ENCODE peak calls at places on chromosomes 2 and 18, in nine cellular contexts. R, V, F, W, L, T, N, B and I are unnamed samples.

GRCh38 chr2:216170362-216170761 is 61.2 kb downstream of the XRCC5 start:
- DNase-seq in R (no peak), V (no peak), F (no peak), W (no peak), L (no peak), T (no peak), N (no peak), B (no peak), I (no peak)

GRCh38 chr2:208698114-208698513 is 291.5 kb downstream of the PTH2R start:
- DNase-seq in R (no peak), V (no peak), F (no peak), W (no peak), L (no peak), T (no peak), N (no peak), B (no peak), I (no peak)

GRCh38 chr2:27931361-27931937 is 40.9 kb downstream of the BABAM2 start:
- DNase-seq in R (no peak), V (no peak), F (no peak), W (no peak), L (no peak), T (no peak), N (no peak), B (no peak), I (no peak)

GRCh38 chr18:45275367-45276113 is 339.7 kb upstream of the SLC14A2 start:
- DNase-seq in R (no peak), V (no peak), F (no peak), W (no peak), L (peak; percentile 45), T (peak; percentile 26), N (no peak), B (peak; percentile 44), I (no peak)

GRCh38 chr2:164782323-164782722 is 59.3 kb downstream of the COBLL1 start:
- DNase-seq in R (no peak), V (no peak), F (no peak), W (no peak), L (peak; percentile 8), T (peak; percentile 34), N (no peak), B (peak; percentile 89), I (no peak)

GRCh38 chr2:65370387-65371093 is 61.9 kb downstream of the SPRED2 start:
- DNase-seq in R (no peak), V (no peak), F (no peak), W (no peak), L (no peak), T (no peak), N (no peak), B (peak; percentile 46), I (no peak)

GRCh38 chr18:48430162-48430561 is 21.0 kb upstream of the ZBTB7C start:
- DNase-seq in R (no peak), V (no peak), F (no peak), W (no peak), L (no peak), T (no peak), N (no peak), B (no peak), I (no peak)

GRCh38 chr2:182999348-183000028 is 38.8 kb downstream of the NCKAP1 start:
- DNase-seq in R (no peak), V (no peak), F (no peak), W (no peak), L (no peak), T (no peak), N (no peak), B (no peak), I (no peak)

GRCh38 chr2:177147093-177147694 is 65.4 kb upstream of the HNRNPA3 start:
- DNase-seq in R (no peak), V (no peak), F (no peak), W (no peak), L (peak; percentile 58), T (peak; percentile 55), N (no peak), B (peak; percentile 67), I (no peak)

GRCh38 chr18:21404426-21404825 is 162.4 kb downstream of the GREB1L start:
- DNase-seq in R (no peak), V (no peak), F (no peak), W (no peak), L (no peak), T (no peak), N (no peak), B (no peak), I (no peak)

GRCh38 chr2:37573818-37574388 is 97.5 kb downstream of the CDC42EP3 start:
- DNase-seq in R (no peak), V (no peak), F (no peak), W (no peak), L (peak; percentile 54), T (peak; percentile 53), N (no peak), B (no peak), I (no peak)

DNA sequence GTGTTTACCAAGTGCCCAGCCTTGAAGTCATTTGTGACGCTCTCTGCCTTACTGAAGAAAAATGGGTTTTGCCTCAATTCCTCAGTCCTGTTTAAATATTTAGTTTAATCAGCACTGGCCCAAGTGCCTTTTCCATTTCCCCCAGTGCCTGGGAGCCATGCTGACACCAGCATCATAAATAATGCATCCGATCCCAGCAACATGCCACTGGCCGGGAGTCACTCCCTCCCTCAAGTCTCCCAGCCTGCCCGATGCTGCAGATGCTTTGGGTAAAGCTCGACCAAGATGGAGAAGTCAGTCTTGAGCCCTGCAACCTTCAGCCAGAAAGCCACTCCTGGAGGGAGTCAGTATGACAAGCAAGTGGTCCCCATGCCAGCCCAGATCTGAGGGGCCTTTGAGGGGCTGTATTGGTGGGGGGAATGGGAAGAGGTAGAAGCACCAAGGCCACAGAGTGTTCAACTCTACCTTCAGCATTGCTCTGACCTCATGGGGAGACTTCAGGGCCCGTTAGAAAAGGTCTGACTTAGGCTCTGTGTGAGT is 12.0 kb upstream of the MTA3 start:
- DNase-seq in R (no peak), V (no peak), F (no peak), W (no peak), L (no peak), T (no peak), N (no peak), B (no peak), I (no peak)
- H3K27ac ChIP-seq in R (no peak overlapping the region), V (no peak overlapping the region), F (no peak overlapping the region), W (no peak overlapping the region), L (no peak overlapping the region), T (no peak overlapping the region), N (no peak overlapping the region), B (no peak overlapping the region), I (no peak overlapping the region)

DNA sequence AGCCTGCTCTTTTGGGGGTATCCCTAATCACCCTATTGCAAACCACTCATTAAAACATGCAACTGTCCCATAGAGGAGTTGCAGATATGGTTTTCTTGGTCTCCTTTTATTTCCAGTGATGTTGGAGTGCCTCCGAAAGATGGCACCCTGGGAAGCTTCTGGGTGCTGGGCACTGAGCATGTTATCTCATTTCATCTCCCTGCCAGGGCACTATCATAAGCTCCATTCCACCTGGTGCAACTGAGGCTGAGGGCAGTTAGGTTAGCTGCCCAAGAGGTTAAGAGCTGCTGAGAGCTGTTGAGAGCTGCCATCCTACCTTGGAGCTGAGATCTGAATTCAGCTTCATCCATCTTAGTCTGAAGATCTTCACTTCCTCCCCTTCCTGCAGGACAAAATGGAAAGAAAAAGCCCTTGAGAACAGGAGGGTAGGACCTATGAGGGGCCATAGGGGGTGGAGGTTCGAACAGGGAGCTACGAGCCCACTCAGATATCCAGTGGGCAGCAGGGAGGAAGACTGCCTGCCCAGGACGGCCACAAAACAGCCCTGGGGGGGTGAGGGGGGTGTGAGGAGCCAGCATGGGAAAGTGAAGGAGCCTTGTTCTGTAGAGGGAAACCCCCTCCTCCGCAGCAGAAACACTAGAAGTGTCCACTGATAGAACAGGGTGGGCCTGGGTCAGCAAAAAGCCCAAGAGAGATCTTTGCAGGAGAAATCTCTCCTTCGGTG is 202.5 kb downstream of the ZFP36L2 start:
- DNase-seq in R (no peak), V (no peak), F (no peak), W (no peak), L (no peak), T (no peak), N (no peak), B (no peak), I (no peak)
- H3K27ac ChIP-seq in R (no peak overlapping the region), V (no peak overlapping the region), F (peak overlapping the region; percentile 67), W (peak overlapping the region; percentile 80), L (no peak overlapping the region), T (no peak overlapping the region), N (no peak overlapping the region), B (no peak overlapping the region), I (no peak overlapping the region)

GRCh38 chr18:55102958-55103456 is 143.7 kb upstream of the CCDC68 start:
- DNase-seq in R (no peak), V (no peak), F (no peak), W (no peak), L (no peak), T (no peak), N (no peak), B (no peak), I (no peak)

GRCh38 chr18:55097406-55098170 is 138.3 kb upstream of the CCDC68 start:
- DNase-seq in R (no peak), V (no peak), F (no peak), W (no peak), L (no peak), T (no peak), N (no peak), B (no peak), I (peak; percentile 40)

GRCh38 chr18:55102508-55102907 is 143.2 kb upstream of the CCDC68 start:
- DNase-seq in R (no peak), V (no peak), F (no peak), W (no peak), L (no peak), T (no peak), N (no peak), B (no peak), I (no peak)

GRCh38 chr18:55100817-55101457 is 141.7 kb upstream of the CCDC68 start:
- DNase-seq in R (no peak), V (no peak), F (no peak), W (no peak), L (peak; percentile 54), T (peak; percentile 31), N (no peak), B (peak; percentile 54), I (peak; percentile 60)

GRCh38 chr18:55101458-55101824 is 142.2 kb upstream of the CCDC68 start:
- DNase-seq in R (no peak), V (no peak), F (no peak), W (no peak), L (no peak), T (no peak), N (no peak), B (no peak), I (no peak)
- H3K27ac ChIP-seq in R (no peak overlapping the region), V (no peak overlapping the region), F (no peak overlapping the region), W (no peak overlapping the region), L (no peak overlapping the region), T (no peak overlapping the region), N (no peak overlapping the region), B (no peak overlapping the region), I (peak overlapping the region; percentile 12)

DNA sequence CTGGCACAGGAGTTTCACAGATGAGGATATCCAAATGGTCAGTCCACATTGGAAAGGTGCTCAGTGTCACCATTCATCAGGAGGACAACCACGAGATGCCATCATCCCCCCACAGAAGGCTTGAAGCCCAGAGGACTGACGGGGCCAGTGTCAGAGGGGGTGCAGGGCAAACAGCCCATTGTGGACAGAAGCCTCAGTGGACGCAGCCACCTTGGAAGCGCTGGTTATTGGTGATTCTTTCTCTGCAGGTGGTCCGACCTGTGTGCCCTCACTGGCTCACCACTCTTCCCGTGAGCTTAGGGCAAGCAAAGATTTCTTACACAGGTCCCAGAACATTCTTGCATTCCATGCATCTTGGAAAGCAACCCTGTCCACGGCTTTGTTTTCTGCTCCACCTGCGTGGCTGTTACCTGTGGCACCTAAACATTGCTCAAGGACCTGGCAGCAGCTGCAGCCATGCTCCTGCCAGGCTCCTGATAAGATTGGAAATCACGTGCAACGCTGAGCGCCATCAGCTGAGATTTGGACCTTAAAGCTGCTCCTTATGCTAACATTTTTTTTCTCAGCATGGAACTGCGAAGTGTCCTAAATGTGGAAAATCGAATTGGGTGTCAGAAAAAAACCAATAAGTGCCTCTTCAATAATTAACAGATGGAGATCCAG is 110.9 kb upstream of the CTDP1 start:
- DNase-seq in R (no peak), V (no peak), F (no peak), W (no peak), L (no peak), T (no peak), N (no peak), B (no peak), I (no peak)
- H3K27ac ChIP-seq in R (no peak overlapping the region), V (no peak overlapping the region), F (no peak overlapping the region), W (no peak overlapping the region), L (no peak overlapping the region), T (peak overlapping the region; percentile 80), N (no peak overlapping the region), B (no peak overlapping the region), I (peak overlapping the region; percentile 76)